ENCODE peak calls at places on chromosomes 2 and 18, in six cellular contexts. A is IMR-90, E is GM23338, W is colonic mucosa, H is transverse colon, R is neural progenitor cell. G is an unnamed sample.

GRCh38 chr2:160210599-160211138 is 10.6 kb upstream of the ITGB6 start:
- DNase-seq in H (peak; percentile 87), W (peak; percentile 89), E (peak; percentile 86), R (peak; percentile 80), A (peak; percentile 38), G (peak; percentile 90)

GRCh38 chr18:57063601-57064000 is 83.3 kb upstream of the BOD1L2 start:
- DNase-seq in W (no peak), A (no peak), R (no peak), E (no peak), H (no peak), G (no peak)

GRCh38 chr18:23822590-23823385 is 133.5 kb downstream of the LAMA3 start:
- DNase-seq in H (no peak), A (peak; percentile 49), R (no peak), E (peak; percentile 43), W (no peak), G (no peak)

GRCh38 chr2:205675861-205676516 is 6.3 kb upstream of the NRP2 start:
- DNase-seq in R (peak; percentile 67), A (peak; percentile 85), W (peak; percentile 60), H (no peak), E (peak; percentile 90), G (peak; percentile 67)

GRCh38 chr2:238427435-238428162 is 872 bp downstream of the ASB1 start:
- DNase-seq in E (no peak), A (peak; percentile 15), H (no peak), R (no peak), W (no peak), G (no peak)

GRCh38 chr2:225076125-225076524 is 33.9 kb upstream of the DOCK10 start:
- DNase-seq in E (no peak), R (no peak), H (no peak), A (peak; percentile 32), W (no peak), G (no peak)

GRCh38 chr2:52238782-52239181 is 1206.8 kb upstream of the NRXN1 start:
- DNase-seq in R (no peak), W (no peak), A (no peak), E (peak; percentile 29), H (no peak), G (no peak)

GRCh38 chr2:119545754-119546445 is 1.7 kb downstream of the CFAP221 start:
- DNase-seq in E (no peak), H (no peak), W (no peak), R (no peak), A (no peak), G (peak; percentile 85)

GRCh38 chr18:12236934-12237832 is 17.0 kb upstream of the CIDEA start:
- DNase-seq in R (peak; percentile 83), W (peak; percentile 75), E (peak; percentile 84), H (peak; percentile 74), A (peak; percentile 36), G (peak; percentile 58)

GRCh38 chr2:236040600-236041328 is 127.4 kb downstream of the GBX2 start:
- DNase-seq in H (no peak), R (no peak), A (no peak), W (no peak), E (no peak), G (no peak)

GRCh38 chr18:5066380-5066977 is 130.6 kb downstream of the AKAIN1 start:
- DNase-seq in E (peak; percentile 80), R (peak; percentile 51), A (no peak), H (peak; percentile 10), W (peak; percentile 23), G (peak; percentile 10)

GRCh38 chr2:142076319-142076718 is 54.5 kb downstream of the LRP1B start:
- DNase-seq in R (no peak), E (no peak), A (no peak), W (no peak), H (no peak), G (no peak)

GRCh38 chr2:106868199-106868598 is 17.8 kb downstream of the ST6GAL2 start:
- DNase-seq in E (peak; percentile 63), R (peak; percentile 63), H (no peak), W (no peak), A (no peak), G (no peak)

GRCh38 chr18:48923746-48924580 is 26.8 kb downstream of the SMAD7 start:
- DNase-seq in E (no peak), A (peak; percentile 69), R (no peak), W (peak; percentile 31), H (no peak), G (peak; percentile 83)

GRCh38 chr2:160221391-160222276 is 21.6 kb upstream of the ITGB6 start:
- DNase-seq in R (no peak), E (no peak), H (peak; percentile 88), A (peak; percentile 64), W (peak; percentile 85), G (peak; percentile 93)

GRCh38 chr2:5125017-5125730 is 567.0 kb upstream of the SOX11 start:
- DNase-seq in R (peak; percentile 76), H (no peak), E (peak; percentile 44), W (no peak), A (no peak), G (no peak)

GRCh38 chr18:43007365-43007764 is 108.1 kb downstream of the RIT2 start:
- DNase-seq in A (no peak), W (no peak), E (no peak), R (no peak), H (no peak), G (no peak)

GRCh38 chr2:29154610-29155009 is 39.4 kb downstream of the CLIP4 start:
- DNase-seq in H (no peak), E (no peak), W (no peak), A (no peak), R (no peak), G (no peak)

GRCh38 chr2:29160184-29160583 is 45.0 kb downstream of the CLIP4 start:
- DNase-seq in A (no peak), E (peak; percentile 36), W (no peak), R (no peak), H (no peak), G (no peak)

GRCh38 chr2:29157131-29157530 is 41.9 kb downstream of the CLIP4 start:
- DNase-seq in H (no peak), W (no peak), A (no peak), R (peak; percentile 54), E (no peak), G (no peak)

GRCh38 chr2:29159125-29159524 is 43.9 kb downstream of the CLIP4 start:
- DNase-seq in A (no peak), W (no peak), E (no peak), R (no peak), H (no peak), G (no peak)

DNA sequence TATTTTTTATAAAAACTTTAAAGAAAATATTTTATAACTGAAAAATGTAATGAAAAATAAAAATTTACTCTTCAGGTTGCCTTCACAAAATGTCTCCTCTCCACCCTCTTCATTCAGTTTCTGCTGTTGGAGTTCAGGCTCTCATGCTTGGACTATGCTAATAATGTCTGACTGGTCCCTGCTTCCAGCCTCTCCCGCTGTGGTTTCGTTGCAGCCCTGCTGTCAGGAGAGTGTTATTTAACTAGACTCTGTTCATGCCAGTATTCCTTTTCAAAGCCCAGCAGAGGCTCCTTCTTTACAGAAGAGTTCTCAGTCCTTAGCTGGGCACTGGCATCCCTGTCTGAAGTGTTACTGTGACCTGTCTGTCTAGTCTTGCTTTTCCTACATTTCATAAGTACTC is 40.4 kb downstream of the CLIP4 start:
- DNase-seq in R (peak; percentile 16), E (no peak), W (no peak), H (no peak), A (peak; percentile 9), G (no peak)
- H3K36me3 ChIP-seq in R (no peaks in the 10 kb centered on the region), E (no peaks in the 10 kb centered on the region), W (no peaks in the 10 kb centered on the region), H (peaks cover 16% of the 10 kb centered on the region), A (peaks cover 31% of the 10 kb centered on the region), G (peaks cover 5% of the 10 kb centered on the region)

GRCh38 chr2:21041943-21042707 is 1.7 kb downstream of the APOB start:
- DNase-seq in R (no peak), A (no peak), E (peak; percentile 5), H (no peak), W (no peak), G (peak; percentile 15)

GRCh38 chr2:21041462-21041861 is 2.4 kb downstream of the APOB start:
- DNase-seq in A (no peak), W (no peak), E (no peak), R (no peak), H (no peak), G (no peak)

GRCh38 chr2:21042958-21043743 is 722 bp downstream of the APOB start:
- DNase-seq in W (peak; percentile 43), A (peak; percentile 31), R (peak; percentile 91), E (peak; percentile 87), H (peak; percentile 62), G (peak; percentile 69)

GRCh38 chr2:21043744-21044532 is at the start of gene APOB:
- DNase-seq in W (no peak), E (peak; percentile 76), R (peak; percentile 85), H (peak; percentile 12), A (no peak), G (peak; percentile 86)

GRCh38 chr2:21042708-21042957 is 1.2 kb downstream of the APOB start:
- DNase-seq in A (no peak), H (no peak), E (no peak), R (no peak), W (no peak), G (no peak)
- H3K27ac ChIP-seq in A (no peak overlapping the region), H (no peak overlapping the region), E (no peak overlapping the region), R (no peak overlapping the region), W (no peak overlapping the region), G (no peak overlapping the region)

GRCh38 chr2:71000780-71001591 is 6.3 kb upstream of the TEX261 start:
- DNase-seq in H (peak; percentile 83), W (peak; percentile 75), A (peak; percentile 60), E (peak; percentile 76), R (peak; percentile 72), G (peak; percentile 72)
- H3K4me3 ChIP-seq in H (no peak overlapping the region), W (peak overlapping the region; percentile 20), A (peak overlapping the region; percentile 46), E (no peak overlapping the region), R (no peak overlapping the region), G (no peak overlapping the region)

GRCh38 chr2:36653967-36654694 is 42.4 kb upstream of the VIT start:
- DNase-seq in A (no peak), R (no peak), W (no peak), E (no peak), H (no peak), G (no peak)
- H3K36me3 ChIP-seq in A (no peaks in the 10 kb centered on the region), R (no peaks in the 10 kb centered on the region), W (no peaks in the 10 kb centered on the region), E (no peaks in the 10 kb centered on the region), H (no peaks in the 10 kb centered on the region), G (no peaks in the 10 kb centered on the region)

GRCh38 chr18:26477828-26478466 is 70.4 kb downstream of the KCTD1 start:
- DNase-seq in A (no peak), W (no peak), H (no peak), E (no peak), R (no peak), G (no peak)
- H3K27ac ChIP-seq in A (no peak overlapping the region), W (no peak overlapping the region), H (no peak overlapping the region), E (peak overlapping the region; percentile 81), R (no peak overlapping the region), G (no peak overlapping the region)

GRCh38 chr2:62202729-62203128 is 6.8 kb downstream of the B3GNT2 start:
- DNase-seq in R (no peak), W (no peak), E (no peak), A (no peak), H (no peak), G (no peak)
- H3K4me3 ChIP-seq in R (no peak overlapping the region), W (no peak overlapping the region), E (no peak overlapping the region), A (no peak overlapping the region), H (no peak overlapping the region), G (no peak overlapping the region)

GRCh38 chr18:58391113-58391892 is 237.6 kb downstream of the ALPK2 start:
- DNase-seq in W (no peak), R (no peak), A (no peak), E (no peak), H (no peak), G (no peak)
- H3K36me3 ChIP-seq in W (peaks cover 7% of the 10 kb centered on the region), R (no peaks in the 10 kb centered on the region), A (peaks cover 10% of the 10 kb centered on the region), E (peaks cover 20% of the 10 kb centered on the region), H (peaks cover 25% of the 10 kb centered on the region), G (peaks cover 9% of the 10 kb centered on the region)

G was measured in small intestine.